ENCODE peak calls at places on chromosome 12, in five cellular contexts. One of them, this sample, is unnamed. For H3K36me3, the result is how much of the 10 kb centered on the place peaks cover.

GRCh38 chr12:69688496-69689427 is 10.3 kb downstream of the BEST3 start:
- DNase-seq in pancreas: peak
- DNase-seq in CD8-positive, alpha-beta T cell: peak
- DNase-seq in colonic mucosa: peak
- DNase-seq in brain microvascular endothelial cell: peak
- DNase-seq in this sample: peak

GRCh38 chr12:120224304-120225199 is 23.6 kb upstream of the RPLP0 start:
- DNase-seq in pancreas: peak
- DNase-seq in CD8-positive, alpha-beta T cell: no peak
- DNase-seq in colonic mucosa: peak
- DNase-seq in brain microvascular endothelial cell: no peak
- DNase-seq in this sample: peak

GRCh38 chr12:109621271-109621671 is 47.7 kb downstream of the MVK start:
- DNase-seq in pancreas: no peak
- DNase-seq in CD8-positive, alpha-beta T cell: no peak
- DNase-seq in colonic mucosa: no peak
- DNase-seq in brain microvascular endothelial cell: no peak
- DNase-seq in this sample: no peak

GRCh38 chr12:6091786-6092566 is 32.5 kb downstream of the VWF start:
- DNase-seq in pancreas: no peak
- DNase-seq in CD8-positive, alpha-beta T cell: no peak
- DNase-seq in colonic mucosa: no peak
- DNase-seq in brain microvascular endothelial cell: no peak
- DNase-seq in this sample: no peak

GRCh38 chr12:55970775-55971174 is 3.1 kb upstream of the RAB5B start:
- DNase-seq in pancreas: no peak
- DNase-seq in CD8-positive, alpha-beta T cell: no peak
- DNase-seq in colonic mucosa: no peak
- DNase-seq in brain microvascular endothelial cell: peak
- DNase-seq in this sample: no peak

GRCh38 chr12:50017653-50018052 is 7.6 kb downstream of the RACGAP1 start:
- DNase-seq in pancreas: no peak
- DNase-seq in CD8-positive, alpha-beta T cell: no peak
- DNase-seq in colonic mucosa: no peak
- DNase-seq in brain microvascular endothelial cell: no peak
- DNase-seq in this sample: no peak

GRCh38 chr12:121114806-121115205 is 17.9 kb upstream of the P2RX7 start:
- DNase-seq in pancreas: no peak
- DNase-seq in CD8-positive, alpha-beta T cell: no peak
- DNase-seq in colonic mucosa: no peak
- DNase-seq in brain microvascular endothelial cell: no peak
- DNase-seq in this sample: no peak

GRCh38 chr12:49767333-49767732 is 26.0 kb downstream of the TMBIM6 start:
- DNase-seq in pancreas: no peak
- DNase-seq in CD8-positive, alpha-beta T cell: no peak
- DNase-seq in colonic mucosa: no peak
- DNase-seq in brain microvascular endothelial cell: no peak
- DNase-seq in this sample: no peak

GRCh38 chr12:121061831-121062230 is 22.8 kb upstream of the OASL start:
- DNase-seq in pancreas: no peak
- DNase-seq in CD8-positive, alpha-beta T cell: no peak
- DNase-seq in colonic mucosa: no peak
- DNase-seq in brain microvascular endothelial cell: no peak
- DNase-seq in this sample: no peak

GRCh38 chr12:105036937-105037649 is 47.2 kb downstream of the ALDH1L2 start:
- DNase-seq in pancreas: no peak
- DNase-seq in CD8-positive, alpha-beta T cell: no peak
- DNase-seq in colonic mucosa: no peak
- DNase-seq in brain microvascular endothelial cell: no peak
- DNase-seq in this sample: no peak

GRCh38 chr12:96587691-96588090 is 98.3 kb downstream of the CFAP54 start:
- DNase-seq in pancreas: no peak
- DNase-seq in CD8-positive, alpha-beta T cell: no peak
- DNase-seq in colonic mucosa: no peak
- DNase-seq in brain microvascular endothelial cell: no peak
- DNase-seq in this sample: no peak

GRCh38 chr12:60602601-60603000 is 1006.8 kb downstream of the SLC16A7 start:
- DNase-seq in pancreas: no peak
- DNase-seq in CD8-positive, alpha-beta T cell: no peak
- DNase-seq in colonic mucosa: no peak
- DNase-seq in brain microvascular endothelial cell: no peak
- DNase-seq in this sample: no peak

GRCh38 chr12:38386238-38386985 is 69.8 kb downstream of the ALG10B start:
- DNase-seq in pancreas: no peak
- DNase-seq in CD8-positive, alpha-beta T cell: no peak
- DNase-seq in colonic mucosa: no peak
- DNase-seq in brain microvascular endothelial cell: no peak
- DNase-seq in this sample: peak

GRCh38 chr12:124297389-124297788 is 2.5 kb downstream of the RFLNA start:
- DNase-seq in pancreas: no peak
- DNase-seq in CD8-positive, alpha-beta T cell: no peak
- DNase-seq in colonic mucosa: no peak
- DNase-seq in brain microvascular endothelial cell: no peak
- DNase-seq in this sample: no peak

GRCh38 chr12:124294686-124295315 is at the start of gene RFLNA:
- DNase-seq in pancreas: no peak
- DNase-seq in CD8-positive, alpha-beta T cell: no peak
- DNase-seq in colonic mucosa: peak
- DNase-seq in brain microvascular endothelial cell: no peak
- DNase-seq in this sample: no peak

GRCh38 chr12:124296916-124297351 is 2.0 kb downstream of the RFLNA start:
- DNase-seq in pancreas: no peak
- DNase-seq in CD8-positive, alpha-beta T cell: no peak
- DNase-seq in colonic mucosa: peak
- DNase-seq in brain microvascular endothelial cell: no peak
- DNase-seq in this sample: no peak

GRCh38 chr12:124296295-124296915 is 1.5 kb downstream of the RFLNA start:
- DNase-seq in pancreas: no peak
- DNase-seq in CD8-positive, alpha-beta T cell: no peak
- DNase-seq in colonic mucosa: peak
- DNase-seq in brain microvascular endothelial cell: no peak
- DNase-seq in this sample: no peak

GRCh38 chr12:124295431-124296058 is 652 bp downstream of the RFLNA start:
- DNase-seq in pancreas: no peak
- DNase-seq in CD8-positive, alpha-beta T cell: no peak
- DNase-seq in colonic mucosa: peak
- DNase-seq in brain microvascular endothelial cell: no peak
- DNase-seq in this sample: no peak
- H3K4me3 ChIP-seq in pancreas: no peak
- H3K4me3 ChIP-seq in CD8-positive, alpha-beta T cell: no peak
- H3K4me3 ChIP-seq in colonic mucosa: peak
- H3K4me3 ChIP-seq in brain microvascular endothelial cell: peak
- H3K4me3 ChIP-seq in this sample: no peak

GRCh38 chr12:108187831-108188230 is 58.7 kb downstream of the WSCD2 start:
- DNase-seq in pancreas: no peak
- DNase-seq in CD8-positive, alpha-beta T cell: no peak
- DNase-seq in colonic mucosa: no peak
- DNase-seq in brain microvascular endothelial cell: no peak
- DNase-seq in this sample: no peak
- TF ChIP-seq CTCF in pancreas: no peak
- TF ChIP-seq CTCF in CD8-positive, alpha-beta T cell: no peak
- TF ChIP-seq CTCF in colonic mucosa: no peak
- TF ChIP-seq CTCF in brain microvascular endothelial cell: no peak
- TF ChIP-seq CTCF in this sample: no peak

GRCh38 chr12:108526482-108527234 is 11.6 kb downstream of the FICD start:
- DNase-seq in pancreas: no peak
- DNase-seq in CD8-positive, alpha-beta T cell: no peak
- DNase-seq in colonic mucosa: no peak
- DNase-seq in brain microvascular endothelial cell: no peak
- DNase-seq in this sample: no peak
- H3K36me3 ChIP-seq in pancreas: under half
- H3K36me3 ChIP-seq in CD8-positive, alpha-beta T cell: half or more
- H3K36me3 ChIP-seq in colonic mucosa: under half
- H3K36me3 ChIP-seq in brain microvascular endothelial cell: half or more
- H3K36me3 ChIP-seq in this sample: half or more

GRCh38 chr12:32149489-32149888 is 42.8 kb downstream of the BICD1 start:
- DNase-seq in pancreas: no peak
- DNase-seq in CD8-positive, alpha-beta T cell: no peak
- DNase-seq in colonic mucosa: no peak
- DNase-seq in brain microvascular endothelial cell: no peak
- DNase-seq in this sample: no peak

GRCh38 chr12:32155041-32155440 is 48.4 kb downstream of the BICD1 start:
- DNase-seq in pancreas: no peak
- DNase-seq in CD8-positive, alpha-beta T cell: no peak
- DNase-seq in colonic mucosa: no peak
- DNase-seq in brain microvascular endothelial cell: no peak
- DNase-seq in this sample: no peak

GRCh38 chr12:32148372-32148771 is 41.7 kb downstream of the BICD1 start:
- DNase-seq in pancreas: no peak
- DNase-seq in CD8-positive, alpha-beta T cell: no peak
- DNase-seq in colonic mucosa: no peak
- DNase-seq in brain microvascular endothelial cell: no peak
- DNase-seq in this sample: no peak

GRCh38 chr12:32151081-32151480 is 44.4 kb downstream of the BICD1 start:
- DNase-seq in pancreas: no peak
- DNase-seq in CD8-positive, alpha-beta T cell: no peak
- DNase-seq in colonic mucosa: no peak
- DNase-seq in brain microvascular endothelial cell: no peak
- DNase-seq in this sample: no peak

GRCh38 chr12:32151552-32151951 is 44.9 kb downstream of the BICD1 start:
- DNase-seq in pancreas: no peak
- DNase-seq in CD8-positive, alpha-beta T cell: no peak
- DNase-seq in colonic mucosa: no peak
- DNase-seq in brain microvascular endothelial cell: no peak
- DNase-seq in this sample: no peak
- H3K4me3 ChIP-seq in pancreas: no peak
- H3K4me3 ChIP-seq in CD8-positive, alpha-beta T cell: no peak
- H3K4me3 ChIP-seq in colonic mucosa: no peak
- H3K4me3 ChIP-seq in brain microvascular endothelial cell: no peak
- H3K4me3 ChIP-seq in this sample: no peak

GRCh38 chr12:130286741-130287140 is 50.9 kb upstream of the PIWIL1 start:
- DNase-seq in pancreas: no peak
- DNase-seq in CD8-positive, alpha-beta T cell: no peak
- DNase-seq in colonic mucosa: no peak
- DNase-seq in brain microvascular endothelial cell: no peak
- DNase-seq in this sample: no peak

GRCh38 chr12:130281157-130281799 is 56.4 kb upstream of the PIWIL1 start:
- DNase-seq in pancreas: peak
- DNase-seq in CD8-positive, alpha-beta T cell: no peak
- DNase-seq in colonic mucosa: no peak
- DNase-seq in brain microvascular endothelial cell: no peak
- DNase-seq in this sample: peak

GRCh38 chr12:130290114-130290513 is 47.6 kb upstream of the PIWIL1 start:
- DNase-seq in pancreas: no peak
- DNase-seq in CD8-positive, alpha-beta T cell: no peak
- DNase-seq in colonic mucosa: no peak
- DNase-seq in brain microvascular endothelial cell: no peak
- DNase-seq in this sample: no peak

GRCh38 chr12:130288201-130288600 is 49.5 kb upstream of the PIWIL1 start:
- DNase-seq in pancreas: no peak
- DNase-seq in CD8-positive, alpha-beta T cell: no peak
- DNase-seq in colonic mucosa: no peak
- DNase-seq in brain microvascular endothelial cell: no peak
- DNase-seq in this sample: no peak

DNA sequence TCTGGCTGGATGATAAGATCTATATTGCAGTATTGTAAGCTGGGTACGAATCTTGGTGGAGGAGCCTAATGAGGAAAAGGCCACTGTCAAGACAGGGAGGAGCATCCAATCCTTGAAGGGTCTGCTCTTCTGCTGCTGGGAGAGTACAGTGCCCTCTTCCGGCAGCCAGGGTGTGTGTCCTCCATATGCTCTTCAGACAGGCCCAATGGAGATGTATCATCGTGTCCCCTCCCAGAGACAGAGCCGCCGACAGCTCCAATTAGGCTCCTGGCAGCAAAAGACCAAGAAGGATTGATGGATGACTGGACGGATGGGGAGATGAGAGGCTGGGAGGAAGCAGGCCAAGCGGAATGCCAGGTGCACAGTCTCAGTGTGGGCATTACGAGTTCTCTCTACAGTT is 51.6 kb upstream of the PIWIL1 start:
- DNase-seq in pancreas: no peak
- DNase-seq in CD8-positive, alpha-beta T cell: no peak
- DNase-seq in colonic mucosa: no peak
- DNase-seq in brain microvascular endothelial cell: no peak
- DNase-seq in this sample: no peak
- TF ChIP-seq CTCF in pancreas: no peak
- TF ChIP-seq CTCF in CD8-positive, alpha-beta T cell: no peak
- TF ChIP-seq CTCF in colonic mucosa: no peak
- TF ChIP-seq CTCF in brain microvascular endothelial cell: no peak
- TF ChIP-seq CTCF in this sample: no peak

GRCh38 chr12:132726386-132726785 is 15.7 kb downstream of the PGAM5 start:
- DNase-seq in pancreas: no peak
- DNase-seq in CD8-positive, alpha-beta T cell: no peak
- DNase-seq in colonic mucosa: no peak
- DNase-seq in brain microvascular endothelial cell: no peak
- DNase-seq in this sample: no peak
- H3K36me3 ChIP-seq in pancreas: under half
- H3K36me3 ChIP-seq in CD8-positive, alpha-beta T cell: under half
- H3K36me3 ChIP-seq in colonic mucosa: under half
- H3K36me3 ChIP-seq in brain microvascular endothelial cell: half or more
- H3K36me3 ChIP-seq in this sample: under half

GRCh38 chr12:57755454-57756372 is 810 bp downstream of the MARCHF9 start:
- DNase-seq in pancreas: peak
- DNase-seq in CD8-positive, alpha-beta T cell: peak
- DNase-seq in colonic mucosa: peak
- DNase-seq in brain microvascular endothelial cell: no peak
- DNase-seq in this sample: peak

GRCh38 chr12:57756406-57757341 is 1.8 kb downstream of the MARCHF9 start:
- DNase-seq in pancreas: peak
- DNase-seq in CD8-positive, alpha-beta T cell: peak
- DNase-seq in colonic mucosa: peak
- DNase-seq in brain microvascular endothelial cell: no peak
- DNase-seq in this sample: peak

GRCh38 chr12:57753938-57754337 is 965 bp upstream of the MARCHF9 start:
- DNase-seq in pancreas: no peak
- DNase-seq in CD8-positive, alpha-beta T cell: no peak
- DNase-seq in colonic mucosa: no peak
- DNase-seq in brain microvascular endothelial cell: no peak
- DNase-seq in this sample: no peak

GRCh38 chr12:57754411-57755193 is at the start of gene MARCHF9:
- DNase-seq in pancreas: peak
- DNase-seq in CD8-positive, alpha-beta T cell: peak
- DNase-seq in colonic mucosa: peak
- DNase-seq in brain microvascular endothelial cell: no peak
- DNase-seq in this sample: peak

DNA sequence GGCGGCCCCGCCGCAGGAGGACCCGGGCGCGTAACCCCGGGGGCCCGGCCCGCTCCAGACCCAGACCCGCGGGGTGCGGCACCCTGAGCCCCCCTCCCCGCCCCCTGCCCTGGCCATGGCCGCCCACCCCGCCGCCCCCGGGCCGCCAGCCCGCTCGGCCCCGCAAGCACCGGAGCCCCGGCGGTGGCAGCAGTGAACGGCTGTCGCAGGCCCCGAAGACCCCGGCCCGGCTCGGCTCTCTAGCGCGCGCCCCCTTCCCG is 221 bp downstream of the MARCHF9 start:
- DNase-seq in pancreas: no peak
- DNase-seq in CD8-positive, alpha-beta T cell: no peak
- DNase-seq in colonic mucosa: no peak
- DNase-seq in brain microvascular endothelial cell: no peak
- DNase-seq in this sample: no peak
- H3K4me3 ChIP-seq in pancreas: peak
- H3K4me3 ChIP-seq in CD8-positive, alpha-beta T cell: no peak
- H3K4me3 ChIP-seq in colonic mucosa: peak
- H3K4me3 ChIP-seq in brain microvascular endothelial cell: peak
- H3K4me3 ChIP-seq in this sample: peak

GRCh38 chr12:75725505-75726120 is 214.2 kb upstream of the KRR1 start:
- DNase-seq in pancreas: no peak
- DNase-seq in CD8-positive, alpha-beta T cell: no peak
- DNase-seq in colonic mucosa: no peak
- DNase-seq in brain microvascular endothelial cell: peak
- DNase-seq in this sample: no peak
- TF ChIP-seq CTCF in pancreas: no peak
- TF ChIP-seq CTCF in CD8-positive, alpha-beta T cell: no peak
- TF ChIP-seq CTCF in colonic mucosa: no peak
- TF ChIP-seq CTCF in brain microvascular endothelial cell: peak
- TF ChIP-seq CTCF in this sample: no peak

This sample was measured in GM06990.